ENCODE peak calls at places on chromosomes 7 and 10, in ten cellular contexts. M is A549; H is GM13976; C is midbrain; X is activated CD4-positive, alpha-beta T cell treated with anti-CD3 and anti-CD28 coated beads, Interleukin-2, amount 50 U/mL, for 48 hours; Q is HCT116; I is AG08395; W is left cardiac atrium; O is H54; D is AG04450. L is an unnamed sample.

GRCh38 chr7:50739744-50740455 is 42.8 kb downstream of the GRB10 start:
- DNase-seq in D (no peak), X (peak; percentile 24), M (no peak), Q (no peak), I (peak; percentile 64), W (no peak), C (peak; percentile 11), H (no peak), O (no peak), L (no peak)

GRCh38 chr10:99374526-99374925 is 45.4 kb downstream of the CNNM1 start:
- DNase-seq in C (no peak), X (no peak), D (no peak), M (no peak), Q (no peak), W (no peak), O (no peak), H (no peak), I (no peak), L (no peak)

GRCh38 chr7:134742688-134743350 is 36.6 kb upstream of the CALD1 start:
- DNase-seq in Q (no peak), M (no peak), O (no peak), C (no peak), I (peak; percentile 80), W (peak; percentile 34), D (no peak), H (no peak), X (no peak), L (no peak)

GRCh38 chr10:115572740-115573455 is 479.7 kb downstream of the ATRNL1 start:
- DNase-seq in O (peak; percentile 2), H (no peak), D (no peak), C (no peak), I (no peak), X (no peak), Q (peak; percentile 7), W (no peak), M (peak; percentile 13), L (no peak)

GRCh38 chr10:27724287-27724686 is 21.3 kb downstream of the MKX start:
- DNase-seq in X (no peak), W (no peak), M (no peak), H (no peak), D (no peak), O (no peak), Q (no peak), I (no peak), C (no peak), L (no peak)

GRCh38 chr10:107340345-107340744 is 175.8 kb upstream of the SORCS1 start:
- DNase-seq in O (no peak), M (no peak), D (no peak), Q (no peak), C (no peak), X (no peak), I (peak; percentile 8), W (no peak), H (no peak), L (no peak)

GRCh38 chr7:114413741-114414140 is 874 bp upstream of the FOXP2 start:
- DNase-seq in M (no peak), D (no peak), I (no peak), X (no peak), C (no peak), H (no peak), Q (no peak), W (no peak), O (no peak), L (no peak)

GRCh38 chr7:157001920-157002818 is 8.3 kb downstream of the MNX1 start:
- DNase-seq in M (no peak), H (no peak), Q (no peak), O (no peak), C (no peak), D (no peak), X (no peak), I (no peak), W (no peak), L (no peak)

GRCh38 chr7:111098011-111098925 is 7.3 kb downstream of the LRRN3 start:
- DNase-seq in Q (peak; percentile 18), D (no peak), I (peak; percentile 25), W (peak; percentile 33), M (peak; percentile 64), X (peak; percentile 55), C (peak; percentile 65), H (no peak), O (no peak), L (no peak)